ENCODE peak calls at places on chromosome 9, in ten cellular contexts. One of them, this sample, is unnamed.

GRCh38 chr9:108609227-108609894 is 246.4 kb downstream of the ACTL7B start:
- DNase-seq in sigmoid colon: no peak
- DNase-seq in breast epithelium: no peak
- DNase-seq in ovary: no peak
- DNase-seq in spleen: no peak
- DNase-seq in suprapubic skin: no peak
- DNase-seq in upper lobe of left lung: no peak
- DNase-seq in uterus: no peak
- DNase-seq in NB4: no peak
- DNase-seq in heart left ventricle: no peak
- DNase-seq in this sample: no peak

GRCh38 chr9:14396171-14396570 is 82.2 kb upstream of the NFIB start:
- DNase-seq in sigmoid colon: no peak
- DNase-seq in breast epithelium: no peak
- DNase-seq in ovary: no peak
- DNase-seq in spleen: no peak
- DNase-seq in suprapubic skin: no peak
- DNase-seq in upper lobe of left lung: no peak
- DNase-seq in uterus: no peak
- DNase-seq in NB4: no peak
- DNase-seq in heart left ventricle: peak; percentile 52
- DNase-seq in this sample: no peak

GRCh38 chr9:107283621-107284616 is 840 bp downstream of the RAD23B start:
- DNase-seq in sigmoid colon: peak; percentile 85
- DNase-seq in breast epithelium: peak; percentile 65
- DNase-seq in ovary: peak; percentile 59
- DNase-seq in spleen: peak; percentile 95
- DNase-seq in suprapubic skin: peak; percentile 85
- DNase-seq in upper lobe of left lung: peak; percentile 92
- DNase-seq in uterus: peak; percentile 62
- DNase-seq in NB4: peak; percentile 84
- DNase-seq in heart left ventricle: peak; percentile 83
- DNase-seq in this sample: peak; percentile 81

GRCh38 chr9:75130621-75131020 is 42.3 kb downstream of the OSTF1 start:
- DNase-seq in sigmoid colon: no peak
- DNase-seq in breast epithelium: no peak
- DNase-seq in ovary: no peak
- DNase-seq in spleen: no peak
- DNase-seq in suprapubic skin: no peak
- DNase-seq in upper lobe of left lung: no peak
- DNase-seq in uterus: no peak
- DNase-seq in NB4: no peak
- DNase-seq in heart left ventricle: no peak
- DNase-seq in this sample: no peak

GRCh38 chr9:134853893-134854292 is 26.7 kb upstream of the FCN2 start:
- DNase-seq in sigmoid colon: no peak
- DNase-seq in breast epithelium: no peak
- DNase-seq in ovary: no peak
- DNase-seq in spleen: no peak
- DNase-seq in suprapubic skin: peak; percentile 38
- DNase-seq in upper lobe of left lung: no peak
- DNase-seq in uterus: no peak
- DNase-seq in NB4: no peak
- DNase-seq in heart left ventricle: no peak
- DNase-seq in this sample: no peak

GRCh38 chr9:34958411-34958982 is 412 bp downstream of the PHF24 start:
- DNase-seq in sigmoid colon: no peak
- DNase-seq in breast epithelium: no peak
- DNase-seq in ovary: no peak
- DNase-seq in spleen: no peak
- DNase-seq in suprapubic skin: no peak
- DNase-seq in upper lobe of left lung: no peak
- DNase-seq in uterus: no peak
- DNase-seq in NB4: no peak
- DNase-seq in heart left ventricle: no peak
- DNase-seq in this sample: no peak

GRCh38 chr9:107929439-107929838 is 439.9 kb upstream of the KLF4 start:
- DNase-seq in sigmoid colon: peak; percentile 85
- DNase-seq in breast epithelium: peak; percentile 20
- DNase-seq in ovary: peak; percentile 18
- DNase-seq in spleen: no peak
- DNase-seq in suprapubic skin: no peak
- DNase-seq in upper lobe of left lung: no peak
- DNase-seq in uterus: no peak
- DNase-seq in NB4: peak; percentile 7
- DNase-seq in heart left ventricle: peak; percentile 73
- DNase-seq in this sample: peak; percentile 58

GRCh38 chr9:88672874-88673695 is 138.1 kb downstream of the NXNL2 start:
- DNase-seq in sigmoid colon: no peak
- DNase-seq in breast epithelium: no peak
- DNase-seq in ovary: no peak
- DNase-seq in spleen: no peak
- DNase-seq in suprapubic skin: no peak
- DNase-seq in upper lobe of left lung: no peak
- DNase-seq in uterus: no peak
- DNase-seq in NB4: peak; percentile 15
- DNase-seq in heart left ventricle: no peak
- DNase-seq in this sample: no peak

GRCh38 chr9:19934301-19934868 is 145.5 kb upstream of the SLC24A2 start:
- DNase-seq in sigmoid colon: no peak
- DNase-seq in breast epithelium: no peak
- DNase-seq in ovary: peak; percentile 19
- DNase-seq in spleen: no peak
- DNase-seq in suprapubic skin: no peak
- DNase-seq in upper lobe of left lung: peak; percentile 85
- DNase-seq in uterus: no peak
- DNase-seq in NB4: no peak
- DNase-seq in heart left ventricle: peak; percentile 33
- DNase-seq in this sample: no peak

GRCh38 chr9:132525308-132525707 is 57.1 kb upstream of the BARHL1 start:
- DNase-seq in sigmoid colon: no peak
- DNase-seq in breast epithelium: no peak
- DNase-seq in ovary: no peak
- DNase-seq in spleen: no peak
- DNase-seq in suprapubic skin: no peak
- DNase-seq in upper lobe of left lung: no peak
- DNase-seq in uterus: no peak
- DNase-seq in NB4: no peak
- DNase-seq in heart left ventricle: no peak
- DNase-seq in this sample: no peak
- TF ChIP-seq POLR2A in sigmoid colon: no peak
- TF ChIP-seq POLR2A in breast epithelium: no peak
- TF ChIP-seq POLR2A in ovary: no peak
- TF ChIP-seq POLR2A in spleen: no peak
- TF ChIP-seq POLR2A in suprapubic skin: no peak
- TF ChIP-seq POLR2A in upper lobe of left lung: no peak
- TF ChIP-seq POLR2A in uterus: no peak
- TF ChIP-seq POLR2A in NB4: no peak
- TF ChIP-seq POLR2A in heart left ventricle: no peak
- TF ChIP-seq POLR2A in this sample: no peak

DNA sequence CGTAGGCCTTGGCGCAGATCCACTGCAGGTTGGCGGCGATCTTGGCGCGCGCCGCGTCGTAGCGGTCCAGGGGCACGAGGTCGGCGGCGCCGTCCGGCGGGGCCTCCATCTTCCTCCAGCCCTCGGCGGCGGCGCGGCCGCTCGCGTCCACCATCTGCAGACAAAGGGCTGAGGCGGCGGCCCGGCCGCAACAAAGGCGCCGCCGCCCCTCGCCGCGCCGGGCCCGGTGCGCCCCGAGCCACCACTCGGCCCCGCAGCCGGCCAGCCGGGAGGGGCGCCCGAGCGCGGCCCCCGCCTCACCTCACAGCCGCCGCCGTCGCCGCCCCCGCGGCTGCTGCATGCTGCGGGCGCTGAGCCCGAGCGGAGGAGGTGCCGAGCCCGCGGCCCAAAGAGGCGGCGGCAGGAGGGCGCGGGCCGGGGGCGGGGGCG is 326 bp downstream of the CAMSAP1 start:
- DNase-seq in sigmoid colon: peak; percentile 69
- DNase-seq in breast epithelium: no peak
- DNase-seq in ovary: no peak
- DNase-seq in spleen: peak; percentile 92
- DNase-seq in suprapubic skin: no peak
- DNase-seq in upper lobe of left lung: peak; percentile 93
- DNase-seq in uterus: peak; percentile 33
- DNase-seq in NB4: peak; percentile 61
- DNase-seq in heart left ventricle: peak; percentile 60
- DNase-seq in this sample: no peak
- TF ChIP-seq POLR2A in sigmoid colon: no peak
- TF ChIP-seq POLR2A in breast epithelium: no peak
- TF ChIP-seq POLR2A in ovary: no peak
- TF ChIP-seq POLR2A in spleen: no peak
- TF ChIP-seq POLR2A in suprapubic skin: no peak
- TF ChIP-seq POLR2A in upper lobe of left lung: no peak
- TF ChIP-seq POLR2A in uterus: no peak
- TF ChIP-seq POLR2A in NB4: peak; percentile 15
- TF ChIP-seq POLR2A in heart left ventricle: no peak
- TF ChIP-seq POLR2A in this sample: no peak

GRCh38 chr9:136674786-136675349 is 12.2 kb downstream of the EGFL7 start:
- DNase-seq in sigmoid colon: no peak
- DNase-seq in breast epithelium: no peak
- DNase-seq in ovary: no peak
- DNase-seq in spleen: no peak
- DNase-seq in suprapubic skin: no peak
- DNase-seq in upper lobe of left lung: peak; percentile 53
- DNase-seq in uterus: peak; percentile 62
- DNase-seq in NB4: no peak
- DNase-seq in heart left ventricle: no peak
- DNase-seq in this sample: no peak
- TF ChIP-seq POLR2A in sigmoid colon: no peak
- TF ChIP-seq POLR2A in breast epithelium: no peak
- TF ChIP-seq POLR2A in ovary: no peak
- TF ChIP-seq POLR2A in spleen: no peak
- TF ChIP-seq POLR2A in suprapubic skin: no peak
- TF ChIP-seq POLR2A in upper lobe of left lung: no peak
- TF ChIP-seq POLR2A in uterus: no peak
- TF ChIP-seq POLR2A in NB4: no peak
- TF ChIP-seq POLR2A in heart left ventricle: no peak
- TF ChIP-seq POLR2A in this sample: no peak

GRCh38 chr9:133078486-133078885 is 16.7 kb downstream of the CEL start:
- DNase-seq in sigmoid colon: no peak
- DNase-seq in breast epithelium: no peak
- DNase-seq in ovary: no peak
- DNase-seq in spleen: no peak
- DNase-seq in suprapubic skin: no peak
- DNase-seq in upper lobe of left lung: no peak
- DNase-seq in uterus: no peak
- DNase-seq in NB4: no peak
- DNase-seq in heart left ventricle: peak; percentile 9
- DNase-seq in this sample: no peak

GRCh38 chr9:133074111-133074651 is 12.4 kb downstream of the CEL start:
- DNase-seq in sigmoid colon: no peak
- DNase-seq in breast epithelium: no peak
- DNase-seq in ovary: no peak
- DNase-seq in spleen: no peak
- DNase-seq in suprapubic skin: no peak
- DNase-seq in upper lobe of left lung: no peak
- DNase-seq in uterus: no peak
- DNase-seq in NB4: no peak
- DNase-seq in heart left ventricle: no peak
- DNase-seq in this sample: no peak

GRCh38 chr9:133071484-133072150 is 9.8 kb downstream of the CEL start:
- DNase-seq in sigmoid colon: no peak
- DNase-seq in breast epithelium: no peak
- DNase-seq in ovary: no peak
- DNase-seq in spleen: no peak
- DNase-seq in suprapubic skin: no peak
- DNase-seq in upper lobe of left lung: peak; percentile 47
- DNase-seq in uterus: no peak
- DNase-seq in NB4: no peak
- DNase-seq in heart left ventricle: peak; percentile 6
- DNase-seq in this sample: no peak

GRCh38 chr9:133075925-133076324 is 14.1 kb downstream of the CEL start:
- DNase-seq in sigmoid colon: no peak
- DNase-seq in breast epithelium: no peak
- DNase-seq in ovary: peak; percentile 53
- DNase-seq in spleen: no peak
- DNase-seq in suprapubic skin: no peak
- DNase-seq in upper lobe of left lung: no peak
- DNase-seq in uterus: no peak
- DNase-seq in NB4: no peak
- DNase-seq in heart left ventricle: no peak
- DNase-seq in this sample: no peak

GRCh38 chr9:133073264-133074000 is 11.7 kb downstream of the CEL start:
- DNase-seq in sigmoid colon: no peak
- DNase-seq in breast epithelium: no peak
- DNase-seq in ovary: no peak
- DNase-seq in spleen: no peak
- DNase-seq in suprapubic skin: no peak
- DNase-seq in upper lobe of left lung: no peak
- DNase-seq in uterus: no peak
- DNase-seq in NB4: peak; percentile 65
- DNase-seq in heart left ventricle: no peak
- DNase-seq in this sample: no peak
- TF ChIP-seq POLR2A in sigmoid colon: no peak
- TF ChIP-seq POLR2A in breast epithelium: no peak
- TF ChIP-seq POLR2A in ovary: no peak
- TF ChIP-seq POLR2A in spleen: no peak
- TF ChIP-seq POLR2A in suprapubic skin: no peak
- TF ChIP-seq POLR2A in upper lobe of left lung: no peak
- TF ChIP-seq POLR2A in uterus: no peak
- TF ChIP-seq POLR2A in NB4: no peak
- TF ChIP-seq POLR2A in heart left ventricle: no peak
- TF ChIP-seq POLR2A in this sample: no peak

GRCh38 chr9:128115187-128116103 is 12.1 kb downstream of the PTGES2 start:
- DNase-seq in sigmoid colon: peak; percentile 61
- DNase-seq in breast epithelium: no peak
- DNase-seq in ovary: peak; percentile 23
- DNase-seq in spleen: peak; percentile 81
- DNase-seq in suprapubic skin: no peak
- DNase-seq in upper lobe of left lung: peak; percentile 66
- DNase-seq in uterus: peak; percentile 13
- DNase-seq in NB4: no peak
- DNase-seq in heart left ventricle: peak; percentile 17
- DNase-seq in this sample: no peak
- TF ChIP-seq POLR2A in sigmoid colon: peak; percentile 82
- TF ChIP-seq POLR2A in breast epithelium: no peak
- TF ChIP-seq POLR2A in ovary: no peak
- TF ChIP-seq POLR2A in spleen: no peak
- TF ChIP-seq POLR2A in suprapubic skin: no peak
- TF ChIP-seq POLR2A in upper lobe of left lung: no peak
- TF ChIP-seq POLR2A in uterus: no peak
- TF ChIP-seq POLR2A in NB4: no peak
- TF ChIP-seq POLR2A in heart left ventricle: no peak
- TF ChIP-seq POLR2A in this sample: no peak

DNA sequence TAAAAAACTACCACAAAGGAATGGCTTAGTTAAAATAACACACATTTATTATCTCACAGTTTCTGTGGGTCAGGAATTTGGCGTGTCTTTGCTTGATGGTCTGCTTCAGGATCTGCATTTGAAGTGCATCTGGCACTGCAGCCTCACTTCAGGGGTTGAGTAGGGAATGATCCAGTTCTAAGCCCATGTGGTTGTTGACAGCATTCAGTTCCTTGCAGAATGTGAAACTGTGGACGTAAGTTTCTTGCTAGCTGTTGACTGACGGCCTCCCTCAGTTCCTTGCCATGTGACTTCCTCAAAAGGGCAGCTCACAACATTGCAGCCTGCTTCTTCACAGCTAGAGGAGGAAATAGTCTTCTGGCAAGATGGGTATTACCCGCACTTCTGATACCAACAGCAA is 2.1 kb upstream of the OGN start:
- DNase-seq in sigmoid colon: peak; percentile 69
- DNase-seq in breast epithelium: no peak
- DNase-seq in ovary: no peak
- DNase-seq in spleen: peak; percentile 79
- DNase-seq in suprapubic skin: no peak
- DNase-seq in upper lobe of left lung: no peak
- DNase-seq in uterus: no peak
- DNase-seq in NB4: peak; percentile 84
- DNase-seq in heart left ventricle: peak; percentile 44
- DNase-seq in this sample: peak; percentile 10
- TF ChIP-seq POLR2A in sigmoid colon: no peak
- TF ChIP-seq POLR2A in breast epithelium: no peak
- TF ChIP-seq POLR2A in ovary: no peak
- TF ChIP-seq POLR2A in spleen: no peak
- TF ChIP-seq POLR2A in suprapubic skin: no peak
- TF ChIP-seq POLR2A in upper lobe of left lung: no peak
- TF ChIP-seq POLR2A in uterus: no peak
- TF ChIP-seq POLR2A in NB4: peak; percentile 14
- TF ChIP-seq POLR2A in heart left ventricle: no peak
- TF ChIP-seq POLR2A in this sample: no peak

This sample was measured in prostate gland.